ENCODE peak calls at places on chromosomes 5 and 9, in four cellular contexts. J, X, M and G are unnamed samples.
A peak's percentile ranks its signal among the peaks of the same experiment; 100 is the strongest.

GRCh38 chr9:75855509-75855908 is 35.0 kb upstream of the PCSK5 start:
- DNase-seq in J (no peak), X (no peak), M (peak; percentile 18), G (no peak)

GRCh38 chr5:149828161-149829011 is 98.3 kb downstream of the PPARGC1B start:
- DNase-seq in J (peak; percentile 79), X (peak; percentile 73), M (peak; percentile 77), G (peak; percentile 81)

GRCh38 chr5:109102291-109102690 is 307.5 kb downstream of the PJA2 start:
- DNase-seq in J (no peak), X (no peak), M (no peak), G (no peak)

GRCh38 chr9:109919736-109920408 is 139.9 kb downstream of the PALM2AKAP2 start:
- DNase-seq in J (no peak), X (no peak), M (no peak), G (no peak)

GRCh38 chr5:137778772-137779564 is 24.8 kb upstream of the HNRNPA0 start:
- DNase-seq in J (no peak), X (no peak), M (peak; percentile 44), G (peak; percentile 28)

GRCh38 chr9:5773324-5773999 is 59.5 kb downstream of the ERMP1 start:
- DNase-seq in J (no peak), X (no peak), M (no peak), G (no peak)

GRCh38 chr5:37015795-37016666 is 139.5 kb downstream of the NIPBL start:
- DNase-seq in J (no peak), X (no peak), M (no peak), G (no peak)

GRCh38 chr9:129305246-129305645 is 127.2 kb upstream of the IER5L start:
- DNase-seq in J (no peak), X (no peak), M (no peak), G (no peak)

GRCh38 chr9:708182-708555 is 133.3 kb upstream of the DMRT1 start:
- DNase-seq in J (no peak), X (no peak), M (no peak), G (no peak)

GRCh38 chr9:110069326-110070248 is 138.4 kb downstream of the C9orf152 start:
- DNase-seq in J (no peak), X (no peak), M (no peak), G (no peak)

GRCh38 chr5:172855597-172856292 is 21.7 kb downstream of the ERGIC1 start:
- DNase-seq in J (no peak), X (no peak), M (no peak), G (no peak)

GRCh38 chr5:150277043-150277442 is 12.5 kb downstream of the CAMK2A start:
- DNase-seq in J (no peak), X (no peak), M (no peak), G (no peak)

GRCh38 chr9:113649054-113649453 is 185.5 kb downstream of the RGS3 start:
- DNase-seq in J (no peak), X (no peak), M (no peak), G (no peak)

GRCh38 chr9:126248680-126249079 is 77.9 kb upstream of the MVB12B start:
- DNase-seq in J (no peak), X (no peak), M (no peak), G (no peak)

GRCh38 chr9:11558043-11558442 is 945.2 kb upstream of the PTPRD start:
- DNase-seq in J (no peak), X (no peak), M (no peak), G (no peak)

GRCh38 chr5:158082696-158083287 is 223.8 kb upstream of the CLINT1 start:
- DNase-seq in J (no peak), X (no peak), M (no peak), G (no peak)

GRCh38 chr9:121822093-121823085 is 171.0 kb downstream of the DAB2IP start:
- DNase-seq in J (no peak), X (no peak), M (no peak), G (no peak)

GRCh38 chr9:110700953-110701352 is 32.4 kb downstream of the MUSK start:
- DNase-seq in J (no peak), X (no peak), M (no peak), G (no peak)

GRCh38 chr9:136438909-136439549 is 616 bp downstream of the INPP5E start:
- DNase-seq in J (no peak), X (no peak), M (no peak), G (peak; percentile 78)

GRCh38 chr9:16784002-16784401 is 86.5 kb downstream of the BNC2 start:
- DNase-seq in J (no peak), X (no peak), M (no peak), G (no peak)

GRCh38 chr9:126459965-126460843 is 133.6 kb downstream of the MVB12B start:
- DNase-seq in J (no peak), X (no peak), M (no peak), G (no peak)

DNA sequence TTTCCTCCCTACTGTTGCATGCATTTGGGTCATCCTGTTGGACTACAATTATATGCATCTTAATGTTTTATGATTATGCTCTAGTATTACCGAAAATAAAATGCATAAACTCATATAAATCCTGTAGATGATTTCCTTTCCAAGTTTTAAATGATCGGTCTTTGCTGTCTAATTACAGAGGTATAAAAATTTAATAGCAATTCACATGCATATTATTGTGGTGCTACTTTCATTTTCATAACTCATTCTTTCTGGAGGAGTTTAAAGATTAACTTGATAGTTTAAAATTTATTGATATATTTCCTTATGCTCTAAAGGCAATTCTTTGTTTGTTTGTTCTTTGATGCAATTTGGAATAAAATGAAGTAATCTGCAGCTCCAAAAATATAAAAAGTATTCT is 1475.1 kb downstream of the MAT2B start:
- DNase-seq in J (no peak), X (no peak), M (no peak), G (no peak)
- TF ChIP-seq EGR1 in J (no peak), X (no peak), M (no peak), G (no peak)

GRCh38 chr5:177171961-177172360 is 38.4 kb downstream of the NSD1 start:
- DNase-seq in J (no peak), X (no peak), M (no peak), G (no peak)

GRCh38 chr5:177179431-177179830 is 45.9 kb downstream of the NSD1 start:
- DNase-seq in J (no peak), X (no peak), M (no peak), G (no peak)

GRCh38 chr5:177175336-177175735 is 41.8 kb downstream of the NSD1 start:
- DNase-seq in J (no peak), X (no peak), M (no peak), G (no peak)

GRCh38 chr5:177178905-177179304 is 45.3 kb downstream of the NSD1 start:
- DNase-seq in J (no peak), X (no peak), M (no peak), G (no peak)

GRCh38 chr5:177176175-177176704 is 42.7 kb downstream of the NSD1 start:
- DNase-seq in J (no peak), X (no peak), M (no peak), G (no peak)
- TF ChIP-seq EGR1 in J (no peak), X (no peak), M (no peak), G (no peak)

GRCh38 chr5:131436081-131436480 is 172.2 kb downstream of the CDC42SE2 start:
- DNase-seq in J (no peak), X (no peak), M (no peak), G (no peak)

GRCh38 chr5:131426011-131426410 is 162.2 kb downstream of the CDC42SE2 start:
- DNase-seq in J (no peak), X (no peak), M (no peak), G (no peak)

GRCh38 chr5:131431794-131432193 is 167.9 kb downstream of the CDC42SE2 start:
- DNase-seq in J (no peak), X (no peak), M (no peak), G (no peak)

GRCh38 chr5:131430794-131431193 is 166.9 kb downstream of the CDC42SE2 start:
- DNase-seq in J (no peak), X (no peak), M (no peak), G (no peak)
- TF ChIP-seq EGR1 in J (no peak), X (no peak), M (no peak), G (no peak)

GRCh38 chr5:171600736-171601265 is 181.4 kb downstream of the FGF18 start:
- DNase-seq in J (no peak), X (no peak), M (no peak), G (no peak)

GRCh38 chr5:171598279-171599152 is 179.1 kb downstream of the FGF18 start:
- DNase-seq in J (no peak), X (no peak), M (no peak), G (no peak)

GRCh38 chr5:171601266-171601881 is 181.9 kb downstream of the FGF18 start:
- DNase-seq in J (no peak), X (no peak), M (no peak), G (no peak)

GRCh38 chr5:171599957-171600612 is 180.6 kb downstream of the FGF18 start:
- DNase-seq in J (no peak), X (no peak), M (no peak), G (no peak)

DNA sequence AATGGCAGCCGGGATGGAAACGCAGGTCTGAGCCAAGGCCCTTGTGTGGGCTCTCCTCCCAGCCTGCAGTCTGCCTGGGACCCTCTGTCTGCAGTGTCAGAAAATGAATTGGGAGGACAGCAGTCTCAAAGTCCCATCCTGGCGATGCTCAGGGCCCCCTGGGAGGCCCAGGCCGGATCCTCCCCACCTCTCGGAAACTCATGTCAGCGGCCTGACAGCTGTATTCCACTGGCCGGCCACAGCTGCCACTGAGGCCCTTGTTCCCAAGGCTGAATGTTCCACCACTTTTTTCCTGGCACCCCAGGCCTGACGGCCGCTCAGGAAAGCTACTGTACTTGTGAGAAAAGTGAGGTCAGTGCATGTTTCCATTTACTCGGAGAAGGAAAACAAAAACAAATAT is 179.9 kb downstream of the FGF18 start:
- DNase-seq in J (no peak), X (no peak), M (no peak), G (no peak)
- TF ChIP-seq EGR1 in J (no peak), X (no peak), M (no peak), G (no peak)

GRCh38 chr5:16737173-16737572 is 120.4 kb upstream of the RETREG1 start:
- DNase-seq in J (no peak), X (no peak), M (no peak), G (no peak)

GRCh38 chr5:16733597-16733996 is 116.8 kb upstream of the RETREG1 start:
- DNase-seq in J (no peak), X (no peak), M (no peak), G (no peak)

GRCh38 chr5:16737620-16738364 is 121.0 kb upstream of the RETREG1 start:
- DNase-seq in J (no peak), X (peak; percentile 64), M (no peak), G (no peak)

GRCh38 chr5:16735092-16735970 is 118.5 kb upstream of the RETREG1 start:
- DNase-seq in J (no peak), X (no peak), M (no peak), G (no peak)

DNA sequence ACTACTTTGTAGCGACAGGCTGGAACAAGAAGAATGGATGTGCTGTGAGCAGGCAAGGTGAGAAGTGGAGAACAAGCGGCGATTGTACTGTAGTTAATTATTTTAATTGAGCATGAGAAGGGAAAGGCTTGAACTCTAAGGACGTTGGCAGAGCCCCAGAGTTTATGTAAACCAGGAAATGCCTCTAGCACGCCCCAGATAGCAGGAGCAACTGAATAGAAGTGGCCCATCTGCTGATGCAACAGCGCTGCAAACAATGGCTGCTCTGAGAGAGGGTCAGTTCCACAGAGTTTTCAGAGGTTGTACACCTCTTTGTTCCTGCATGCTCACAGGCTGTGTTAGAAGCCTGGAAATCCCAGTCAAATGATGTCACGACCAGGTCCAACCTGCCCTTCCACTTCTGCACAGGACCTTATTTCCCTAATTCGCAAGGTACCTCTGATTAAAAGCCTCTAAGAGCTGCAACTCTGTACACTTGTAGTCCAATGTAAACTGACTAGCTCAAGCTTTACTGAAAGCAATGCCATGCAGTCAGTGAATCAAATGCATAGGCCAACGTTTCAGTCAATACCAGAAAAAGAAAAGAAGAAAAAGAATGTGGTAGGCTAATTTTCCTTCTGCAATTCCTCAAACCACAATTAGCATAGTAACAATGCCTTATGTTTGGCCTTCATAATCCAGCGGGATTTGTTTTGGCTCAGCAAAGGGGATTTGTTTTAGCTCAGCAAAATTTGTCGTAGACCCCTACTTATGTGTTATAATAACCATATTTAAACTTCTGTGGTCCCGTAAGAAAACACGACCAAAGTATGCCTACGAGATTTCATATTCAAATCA is 119.6 kb upstream of the RETREG1 start:
- DNase-seq in J (no peak), X (no peak), M (peak; percentile 24), G (no peak)
- TF ChIP-seq EGR1 in J (no peak), X (no peak), M (no peak), G (no peak)